ENCODE peak calls at places on chromosome 4, in ten cellular contexts. T is GM10248, I is astrocyte, K is K562, D is tibial artery, O is SK-N-SH, R is type B pancreatic cell, N is endothelial cell, C is AG04450, G is astrocyte of the spinal cord. X is an unnamed sample.
A peak's percentile ranks its signal among the peaks of the same experiment; 100 is the strongest.

GRCh38 chr4:69689530-69690111 is 36.6 kb upstream of the UGT2A1 start:
- DNase-seq in I (peak; percentile 4), C (peak; percentile 1), O (peak; percentile 3), R (no peak), T (no peak), K (peak; percentile 4), D (no peak), N (no peak), G (peak; percentile 57), X (no peak)

GRCh38 chr4:111064342-111064993 is 441.6 kb upstream of the PITX2 start:
- DNase-seq in N (no peak), I (peak; percentile 78), K (no peak), G (peak; percentile 78), C (no peak), T (no peak), R (no peak), O (no peak), D (no peak), X (no peak)

GRCh38 chr4:34972189-34972588 is 1272.1 kb downstream of the ARAP2 start:
- DNase-seq in O (no peak), C (no peak), D (no peak), G (no peak), T (no peak), N (no peak), R (no peak), I (no peak), K (no peak), X (no peak)

GRCh38 chr4:137861682-137862081 is 329.4 kb upstream of the PCDH18 start:
- DNase-seq in O (peak; percentile 20), R (no peak), D (no peak), G (peak; percentile 41), C (peak; percentile 0), K (no peak), T (peak; percentile 5), N (no peak), I (no peak), X (no peak)

GRCh38 chr4:138341739-138342415 is 99.7 kb upstream of the SLC7A11 start:
- DNase-seq in I (no peak), G (no peak), K (no peak), N (no peak), R (no peak), C (no peak), D (no peak), O (no peak), T (no peak), X (no peak)

GRCh38 chr4:85929926-85930325 is 429.9 kb downstream of the MAPK10 start:
- DNase-seq in C (no peak), D (peak; percentile 19), G (no peak), T (no peak), O (no peak), N (peak; percentile 12), R (no peak), I (no peak), K (no peak), X (peak; percentile 40)

GRCh38 chr4:165524532-165525190 is 145.9 kb downstream of the CPE start:
- DNase-seq in T (no peak), D (no peak), K (no peak), G (no peak), I (peak; percentile 45), O (no peak), C (no peak), N (no peak), R (no peak), X (no peak)

GRCh38 chr4:45663495-45664148 is 460.2 kb downstream of the GABRG1 start:
- DNase-seq in R (no peak), K (no peak), O (no peak), G (no peak), C (no peak), D (no peak), N (no peak), I (no peak), T (no peak), X (no peak)

GRCh38 chr4:26992657-26993361 is 132.2 kb downstream of the STIM2 start:
- DNase-seq in R (no peak), C (peak; percentile 46), D (peak; percentile 24), T (peak; percentile 60), N (no peak), K (peak; percentile 37), I (peak; percentile 94), O (no peak), G (peak; percentile 71), X (no peak)

GRCh38 chr4:45325112-45325462 is 598.7 kb upstream of the GNPDA2 start:
- DNase-seq in C (no peak), N (no peak), K (no peak), G (no peak), R (no peak), I (no peak), T (no peak), O (no peak), D (no peak), X (no peak)

DNA sequence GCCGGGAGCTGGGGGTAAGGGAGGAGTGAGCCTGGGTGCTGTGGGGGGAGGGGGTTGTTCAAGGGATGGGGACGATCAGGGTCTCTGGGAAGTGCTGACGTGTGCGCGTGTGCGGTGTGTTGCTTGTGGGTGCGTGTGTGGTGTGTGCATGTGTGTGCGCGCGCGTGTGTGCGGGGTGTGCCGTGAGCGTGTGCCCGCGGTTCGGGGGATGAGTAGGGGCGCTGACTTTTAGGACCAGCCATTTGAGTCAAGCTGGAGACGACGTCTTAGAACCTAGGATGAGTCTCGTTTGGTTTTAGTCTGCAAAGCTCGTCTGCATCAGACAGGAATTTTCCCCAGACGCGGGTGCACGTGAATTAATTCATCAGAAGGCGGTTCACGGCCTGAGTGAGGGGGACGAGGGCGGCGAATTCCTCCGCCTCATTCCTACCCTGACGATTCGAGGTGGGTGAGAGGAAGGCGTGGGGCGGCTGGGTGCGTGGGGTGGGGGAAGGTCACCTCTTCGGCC is 950 bp upstream of the TMEM271 start:
- DNase-seq in N (no peak), C (no peak), D (no peak), I (no peak), R (no peak), K (no peak), T (no peak), G (no peak), O (peak; percentile 57), X (no peak)
- TF ChIP-seq CTCF in N (no peak), C (no peak), D (no peak), I (no peak), R (no peak), K (no peak), T (no peak), G (no peak), O (no peak), X (no peak)

GRCh38 chr4:116055857-116056827 is 942.7 kb upstream of the NDST4 start:
- DNase-seq in R (no peak), O (peak; percentile 1), I (peak; percentile 3), N (no peak), K (no peak), T (no peak), C (no peak), G (peak; percentile 26), D (no peak), X (no peak)
- TF ChIP-seq CTCF in R (peak; percentile 72), O (peak; percentile 54), I (peak; percentile 8), N (peak; percentile 31), K (peak; percentile 18), T (peak; percentile 13), C (no peak), G (peak; percentile 15), D (no peak), X (peak; percentile 45)

GRCh38 chr4:145099653-145100052 is 1.5 kb downstream of the ABCE1 start:
- DNase-seq in K (no peak), D (no peak), O (no peak), G (no peak), R (no peak), N (no peak), C (no peak), I (peak; percentile 26), T (no peak), X (no peak)

GRCh38 chr4:145101091-145101490 is 3.0 kb downstream of the ABCE1 start:
- DNase-seq in K (no peak), I (no peak), G (no peak), C (no peak), N (no peak), R (no peak), T (no peak), D (no peak), O (no peak), X (no peak)

GRCh38 chr4:145098675-145099037 is 545 bp downstream of the ABCE1 start:
- DNase-seq in C (no peak), D (peak; percentile 23), K (peak; percentile 56), G (peak; percentile 64), T (peak; percentile 21), I (peak; percentile 64), R (no peak), N (no peak), O (peak; percentile 41), X (no peak)

GRCh38 chr4:145097331-145097820 is 620 bp downstream of the ANAPC10 start:
- DNase-seq in R (no peak), O (no peak), D (no peak), G (no peak), N (no peak), C (no peak), I (no peak), T (no peak), K (no peak), X (no peak)

GRCh38 chr4:145097821-145098674 is at the start of the genes ABCE1 and ANAPC10:
- DNase-seq in G (peak; percentile 98), T (peak; percentile 93), C (peak; percentile 97), D (peak; percentile 96), K (peak; percentile 95), O (peak; percentile 93), N (peak; percentile 92), R (peak; percentile 96), I (peak; percentile 97), X (peak; percentile 94)
- TF ChIP-seq CTCF in G (peak; percentile 46), T (peak; percentile 18), C (peak; percentile 45), D (no peak), K (peak; percentile 39), O (peak; percentile 57), N (no peak), R (peak; percentile 47), I (peak; percentile 32), X (no peak)

GRCh38 chr4:93414041-93414440 is 414.5 kb upstream of the ATOH1 start:
- DNase-seq in G (no peak), I (no peak), K (no peak), C (no peak), O (no peak), D (no peak), N (no peak), R (no peak), T (no peak), X (no peak)

GRCh38 chr4:93407493-93408275 is 420.9 kb upstream of the ATOH1 start:
- DNase-seq in O (no peak), T (no peak), R (no peak), C (no peak), N (no peak), G (no peak), I (no peak), K (no peak), D (no peak), X (no peak)

GRCh38 chr4:93409035-93409434 is 419.5 kb upstream of the ATOH1 start:
- DNase-seq in T (no peak), G (no peak), C (no peak), O (no peak), N (no peak), D (no peak), I (no peak), R (no peak), K (no peak), X (no peak)
- TF ChIP-seq CTCF in T (no peak), G (no peak), C (no peak), O (no peak), N (peak; percentile 17), D (no peak), I (no peak), R (peak; percentile 40), K (no peak), X (no peak)

X was measured in nephron progenitor cell.